ENCODE peak calls at places on chromosome 3, in seven cellular contexts. H is NCI-H510A; D is mucosa of gallbladder; X is activated CD8-positive, alpha-beta T cell treated with anti-CD3 and anti-CD28 coated beads for 36 hours; Q is breast epithelium; C is GM20000; K is left ventricle myocardium inferior. F is an unnamed sample.

GRCh38 chr3:150253622-150254021 is 154.5 kb upstream of the TSC22D2 start:
- DNase-seq in H (peak), D (no peak), X (no peak), Q (no peak), C (no peak), K (no peak), F (no peak)

GRCh38 chr3:17823816-17824215 is 81.4 kb upstream of the TBC1D5 start:
- DNase-seq in H (no peak), D (no peak), X (no peak), Q (no peak), C (no peak), K (no peak), F (no peak)

GRCh38 chr3:36908647-36909180 is 36.1 kb downstream of the TRANK1 start:
- DNase-seq in H (no peak), D (no peak), X (no peak), Q (no peak), C (no peak), K (no peak), F (no peak)

GRCh38 chr3:147702499-147702898 is 293.3 kb downstream of the ZIC1 start:
- DNase-seq in H (no peak), D (no peak), X (no peak), Q (no peak), C (no peak), K (no peak), F (no peak)

GRCh38 chr3:106628407-106628806 is 748.8 kb upstream of the CCDC54 start:
- DNase-seq in H (no peak), D (no peak), X (no peak), Q (no peak), C (no peak), K (no peak), F (no peak)

GRCh38 chr3:191492601-191493000 is 31.6 kb downstream of the PYDC2 start:
- DNase-seq in H (no peak), D (no peak), X (no peak), Q (no peak), C (no peak), K (no peak), F (no peak)

GRCh38 chr3:24521306-24522154 is 26.9 kb upstream of the THRB start:
- DNase-seq in H (peak), D (peak), X (no peak), Q (peak), C (no peak), K (peak), F (peak)

GRCh38 chr3:183375337-183375736 is 53.1 kb downstream of the MCF2L2 start:
- DNase-seq in H (no peak), D (no peak), X (no peak), Q (no peak), C (no peak), K (no peak), F (no peak)

GRCh38 chr3:104907507-104907906 is 459.2 kb upstream of the ALCAM start:
- DNase-seq in H (no peak), D (no peak), X (no peak), Q (no peak), C (no peak), K (no peak), F (no peak)

GRCh38 chr3:81716870-81717509 is 44.5 kb downstream of the GBE1 start:
- DNase-seq in H (peak), D (peak), X (no peak), Q (no peak), C (no peak), K (peak), F (no peak)

GRCh38 chr3:33317963-33318708 is 40.9 kb downstream of the FBXL2 start:
- DNase-seq in H (no peak), D (no peak), X (no peak), Q (no peak), C (no peak), K (no peak), F (no peak)

GRCh38 chr3:40623567-40623966 is 98.8 kb downstream of the ZNF621 start:
- DNase-seq in H (no peak), D (no peak), X (peak), Q (no peak), C (no peak), K (no peak), F (no peak)

GRCh38 chr3:72663429-72663828 is 184.8 kb downstream of the SHQ1 start:
- DNase-seq in H (peak), D (no peak), X (no peak), Q (no peak), C (no peak), K (no peak), F (no peak)

GRCh38 chr3:52512105-52512504 is 17.0 kb downstream of the STAB1 start:
- DNase-seq in H (no peak), D (no peak), X (no peak), Q (no peak), C (no peak), K (no peak), F (no peak)

GRCh38 chr3:112688085-112688769 is 47.3 kb upstream of the CCDC80 start:
- DNase-seq in H (no peak), D (no peak), X (no peak), Q (no peak), C (no peak), K (no peak), F (no peak)

GRCh38 chr3:40996827-40997710 is 202.2 kb upstream of the CTNNB1 start:
- DNase-seq in H (no peak), D (no peak), X (no peak), Q (no peak), C (no peak), K (no peak), F (no peak)

GRCh38 chr3:133330043-133330442 is 69.8 kb upstream of the BFSP2 start:
- DNase-seq in H (no peak), D (no peak), X (no peak), Q (no peak), C (no peak), K (no peak), F (no peak)